ENCODE peak calls at places on chromosome 16, in eight cellular contexts. K, Q, T, X, A, W, M and E are unnamed samples.
A peak's percentile ranks its signal among the peaks of the same experiment; 100 is the strongest.

GRCh38 chr16:5058476-5058875 is 7.3 kb downstream of the C16orf89 start:
- DNase-seq in K (no peak), Q (no peak), T (no peak), X (peak; percentile 55), A (peak; percentile 23), W (peak; percentile 39), M (no peak), E (no peak)

GRCh38 chr16:25264599-25264998 is 7.0 kb upstream of the ZKSCAN2 start:
- DNase-seq in K (no peak), Q (peak; percentile 14), T (no peak), X (peak; percentile 37), A (peak; percentile 24), W (peak; percentile 47), M (no peak), E (peak; percentile 31)

GRCh38 chr16:4613636-4614570 is 785 bp downstream of the UBALD1 start:
- DNase-seq in K (no peak), Q (no peak), T (peak; percentile 78), X (peak; percentile 48), A (peak; percentile 37), W (peak; percentile 58), M (no peak), E (no peak)

GRCh38 chr16:46814790-46815189 is 16.2 kb downstream of the C16orf87 start:
- DNase-seq in K (no peak), Q (no peak), T (no peak), X (no peak), A (no peak), W (no peak), M (no peak), E (no peak)

GRCh38 chr16:13390093-13390985 is 488.9 kb downstream of the SHISA9 start:
- DNase-seq in K (no peak), Q (no peak), T (peak; percentile 74), X (no peak), A (no peak), W (no peak), M (no peak), E (no peak)

GRCh38 chr16:51888021-51888420 is 658.9 kb downstream of the TOX3 start:
- DNase-seq in K (peak; percentile 9), Q (no peak), T (no peak), X (no peak), A (peak; percentile 45), W (no peak), M (no peak), E (no peak)

GRCh38 chr16:4787627-4788482 is at the start of gene SEPTIN12:
- DNase-seq in K (no peak), Q (no peak), T (no peak), X (no peak), A (no peak), W (no peak), M (no peak), E (no peak)

GRCh38 chr16:31134091-31134571 is 1.4 kb downstream of the PRSS8 start:
- DNase-seq in K (no peak), Q (no peak), T (no peak), X (no peak), A (no peak), W (no peak), M (no peak), E (no peak)

GRCh38 chr16:2077696-2078095 is 29.9 kb downstream of the TSC2 start:
- DNase-seq in K (no peak), Q (no peak), T (no peak), X (no peak), A (no peak), W (no peak), M (no peak), E (no peak)

GRCh38 chr16:3188675-3188924 is 596 bp downstream of the OR1F1 start:
- DNase-seq in K (no peak), Q (no peak), T (no peak), X (no peak), A (no peak), W (no peak), M (no peak), E (no peak)

GRCh38 chr16:9625122-9625521 is 533.7 kb downstream of the HAPSTR1 start:
- DNase-seq in K (no peak), Q (no peak), T (no peak), X (no peak), A (no peak), W (no peak), M (no peak), E (no peak)

GRCh38 chr16:22012241-22012640 is 4.3 kb downstream of the MOSMO start:
- DNase-seq in K (no peak), Q (no peak), T (no peak), X (no peak), A (no peak), W (no peak), M (no peak), E (no peak)

GRCh38 chr16:23249830-23250229 is 52.3 kb upstream of the SCNN1B start:
- DNase-seq in K (no peak), Q (no peak), T (no peak), X (no peak), A (no peak), W (no peak), M (no peak), E (no peak)
- H3K4me3 ChIP-seq in K (no peak overlapping the region), Q (no peak overlapping the region), T (no peak overlapping the region), X (no peak overlapping the region), A (no peak overlapping the region), W (no peak overlapping the region), M (no peak overlapping the region), E (no peak overlapping the region)

DNA sequence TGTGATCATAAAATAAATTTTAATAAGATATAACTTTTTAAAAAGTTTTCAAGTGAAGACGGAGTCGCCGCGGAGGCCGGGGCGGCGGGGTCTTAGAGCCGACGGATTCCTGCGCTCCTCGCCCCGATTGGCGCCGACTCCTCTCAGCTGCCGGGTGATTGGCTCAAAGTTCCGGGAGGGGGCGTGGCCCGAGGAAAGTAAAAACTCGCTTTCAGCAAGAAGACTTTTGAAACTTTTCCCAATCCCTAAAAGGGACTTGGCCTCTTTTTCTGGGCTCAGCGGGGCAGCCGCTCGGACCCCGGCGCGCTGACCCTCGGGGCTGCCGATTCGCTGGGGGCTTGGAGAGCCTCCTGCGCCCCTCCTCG is at the start of gene FOXC2:
- DNase-seq in K (peak; percentile 53), Q (no peak), T (no peak), X (peak; percentile 93), A (peak; percentile 98), W (peak; percentile 95), M (peak; percentile 67), E (peak; percentile 73)
- H3K4me3 ChIP-seq in K (peak within 1 kb of the TSS; percentile 83), Q (no peak within 1 kb of the TSS), T (no peak within 1 kb of the TSS), X (peak within 1 kb of the TSS; percentile 39), A (peak within 1 kb of the TSS; percentile 74), W (peak within 1 kb of the TSS; percentile 76), M (peak within 1 kb of the TSS; percentile 13), E (no peak within 1 kb of the TSS)

GRCh38 chr16:86515780-86516617 is 5.7 kb downstream of the FOXF1 start:
- DNase-seq in K (no peak), Q (no peak), T (no peak), X (no peak), A (peak; percentile 9), W (peak; percentile 49), M (no peak), E (no peak)

GRCh38 chr16:86514656-86515376 is 4.5 kb downstream of the FOXF1 start:
- DNase-seq in K (no peak), Q (no peak), T (no peak), X (no peak), A (no peak), W (no peak), M (no peak), E (no peak)

GRCh38 chr16:86516618-86517003 is 6.3 kb downstream of the FOXF1 start:
- DNase-seq in K (no peak), Q (no peak), T (no peak), X (no peak), A (no peak), W (peak; percentile 39), M (no peak), E (peak; percentile 33)

GRCh38 chr16:86517033-86517432 is 6.7 kb downstream of the FOXF1 start:
- DNase-seq in K (no peak), Q (no peak), T (no peak), X (no peak), A (no peak), W (no peak), M (no peak), E (peak; percentile 16)

GRCh38 chr16:86515420-86515779 is 5.1 kb downstream of the FOXF1 start:
- DNase-seq in K (no peak), Q (no peak), T (no peak), X (no peak), A (no peak), W (no peak), M (no peak), E (no peak)
- H3K4me3 ChIP-seq in K (no peak overlapping the region), Q (no peak overlapping the region), T (no peak overlapping the region), X (no peak overlapping the region), A (no peak overlapping the region), W (peak overlapping the region; percentile 23), M (peak overlapping the region; percentile 58), E (no peak overlapping the region)

GRCh38 chr16:49827806-49828428 is 28.0 kb downstream of the ZNF423 start:
- DNase-seq in K (no peak), Q (no peak), T (no peak), X (no peak), A (peak; percentile 33), W (peak; percentile 38), M (no peak), E (no peak)
- H3K4me3 ChIP-seq in K (no peak overlapping the region), Q (no peak overlapping the region), T (no peak overlapping the region), X (no peak overlapping the region), A (no peak overlapping the region), W (no peak overlapping the region), M (no peak overlapping the region), E (no peak overlapping the region)